ENCODE peak calls at places on chromosomes 1 and 21, in eight cellular contexts. B, A, Y, K, Q, R, X and U are unnamed samples.

GRCh38 chr1:233518344-233518743 is 95.6 kb upstream of the KCNK1 start:
- DNase-seq in Y (peak; percentile 61), Q (no peak), R (peak; percentile 92), K (no peak), A (no peak), B (no peak), X (peak; percentile 17), U (no peak)

GRCh38 chr1:212346586-212346985 is 61.4 kb downstream of the PPP2R5A start:
- DNase-seq in A (no peak), B (no peak), R (no peak), K (no peak), X (no peak), Y (no peak), Q (no peak), U (no peak)

GRCh38 chr1:109272021-109272799 is 10.7 kb downstream of the PSRC1 start:
- DNase-seq in Q (no peak), X (no peak), R (no peak), B (no peak), Y (no peak), A (no peak), K (no peak), U (peak; percentile 18)

GRCh38 chr21:31176080-31176551 is 137.8 kb upstream of the KRTAP19-8 start:
- DNase-seq in X (no peak), R (no peak), B (no peak), Q (no peak), A (no peak), Y (no peak), K (no peak), U (no peak)

GRCh38 chr1:203048555-203049051 is 22.3 kb downstream of the PPFIA4 start:
- DNase-seq in Y (peak; percentile 58), X (no peak), R (peak; percentile 92), K (no peak), Q (no peak), B (no peak), A (no peak), U (no peak)

GRCh38 chr21:37944492-37944891 is 28.2 kb upstream of the KCNJ6 start:
- DNase-seq in K (no peak), B (no peak), Y (no peak), X (no peak), A (no peak), Q (peak; percentile 45), R (no peak), U (no peak)

GRCh38 chr1:95953005-95953404 is 719.0 kb downstream of the RWDD3 start:
- DNase-seq in X (no peak), A (no peak), B (peak; percentile 47), R (peak; percentile 59), Q (no peak), K (no peak), Y (peak; percentile 55), U (peak; percentile 2)

GRCh38 chr1:103211073-103211472 is 102.8 kb upstream of the COL11A1 start:
- DNase-seq in X (no peak), Q (no peak), B (peak; percentile 1), Y (no peak), K (no peak), A (no peak), R (no peak), U (no peak)

GRCh38 chr1:201072149-201072548 is 40.1 kb downstream of the CACNA1S start:
- DNase-seq in Y (no peak), Q (no peak), X (no peak), A (no peak), K (no peak), R (no peak), B (no peak), U (no peak)

GRCh38 chr1:16716691-16717173 is 23.6 kb upstream of the RNU1-4 start:
- DNase-seq in A (no peak), Y (no peak), R (peak; percentile 38), B (no peak), Q (peak; percentile 93), X (peak; percentile 1), K (peak; percentile 11), U (peak; percentile 58)

GRCh38 chr1:51170342-51170741 is 65.7 kb upstream of the RNF11 start:
- DNase-seq in K (no peak), A (no peak), X (no peak), Q (no peak), Y (no peak), B (peak; percentile 29), R (no peak), U (no peak)

GRCh38 chr21:44399151-44399954 is 45.9 kb downstream of the TRPM2 start:
- DNase-seq in Y (no peak), A (no peak), X (no peak), R (no peak), K (no peak), Q (no peak), B (no peak), U (no peak)
- H3K9me3 ChIP-seq in Y (no peaks in the 10 kb centered on the region), A (no peaks in the 10 kb centered on the region), X (no peaks in the 10 kb centered on the region), R (peaks cover 10% of the 10 kb centered on the region), K (no peaks in the 10 kb centered on the region), Q (no peaks in the 10 kb centered on the region), B (peaks cover 10% of the 10 kb centered on the region), U (no peaks in the 10 kb centered on the region)

GRCh38 chr1:27599605-27600499 is 4.1 kb downstream of the AHDC1 start:
- DNase-seq in K (no peak), A (no peak), R (peak; percentile 85), X (no peak), Y (no peak), Q (no peak), B (no peak), U (no peak)
- H3K4me1 ChIP-seq in K (peaks cover 62% of the 10 kb centered on the region), A (peaks cover 69% of the 10 kb centered on the region), R (peaks cover 19% of the 10 kb centered on the region), X (peaks cover 71% of the 10 kb centered on the region), Y (peaks cover 63% of the 10 kb centered on the region), Q (peaks cover 87% of the 10 kb centered on the region), B (peaks cover 49% of the 10 kb centered on the region), U (peaks cover 5% of the 10 kb centered on the region)

DNA sequence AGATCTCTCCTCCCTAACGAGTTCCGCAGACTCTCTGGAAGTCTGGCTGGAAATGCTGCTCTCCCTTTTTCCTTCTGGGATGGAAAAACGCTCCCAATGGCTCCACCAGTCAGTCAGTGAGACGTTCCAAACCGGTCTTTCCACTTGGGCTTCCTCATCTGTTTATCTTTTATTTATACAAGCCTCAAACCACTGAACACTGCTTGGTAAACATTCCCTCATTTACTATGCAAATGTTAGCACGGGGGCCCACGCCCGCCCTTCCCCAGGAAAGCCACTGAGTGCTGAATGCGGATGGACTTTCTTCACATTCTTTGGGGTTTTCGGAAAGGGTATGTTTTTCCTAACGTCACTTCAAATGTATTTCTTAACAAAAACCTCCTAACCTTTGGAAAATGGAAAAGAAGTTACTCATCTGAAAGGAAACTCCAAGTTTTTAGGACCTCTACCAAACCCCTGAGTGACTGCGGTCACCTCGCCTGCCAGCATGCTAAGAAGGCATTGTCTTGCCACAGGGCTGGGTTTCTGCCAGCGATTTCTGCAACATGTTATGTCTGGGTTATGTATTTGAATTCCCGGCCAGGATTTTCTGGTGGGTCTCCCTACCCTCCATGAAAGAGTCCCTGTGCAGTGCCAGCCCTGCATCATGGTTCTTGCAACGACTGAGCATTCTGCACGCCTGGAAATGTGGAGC is 14.0 kb upstream of the UMODL1 start:
- DNase-seq in Y (no peak), Q (no peak), A (peak; percentile 54), X (no peak), K (peak; percentile 50), B (peak; percentile 90), R (no peak), U (peak; percentile 84)
- TF ChIP-seq CTCF in Y (no peak), Q (no peak), A (no peak), X (no peak), K (no peak), B (no peak), R (no peak), U (no peak)

DNA sequence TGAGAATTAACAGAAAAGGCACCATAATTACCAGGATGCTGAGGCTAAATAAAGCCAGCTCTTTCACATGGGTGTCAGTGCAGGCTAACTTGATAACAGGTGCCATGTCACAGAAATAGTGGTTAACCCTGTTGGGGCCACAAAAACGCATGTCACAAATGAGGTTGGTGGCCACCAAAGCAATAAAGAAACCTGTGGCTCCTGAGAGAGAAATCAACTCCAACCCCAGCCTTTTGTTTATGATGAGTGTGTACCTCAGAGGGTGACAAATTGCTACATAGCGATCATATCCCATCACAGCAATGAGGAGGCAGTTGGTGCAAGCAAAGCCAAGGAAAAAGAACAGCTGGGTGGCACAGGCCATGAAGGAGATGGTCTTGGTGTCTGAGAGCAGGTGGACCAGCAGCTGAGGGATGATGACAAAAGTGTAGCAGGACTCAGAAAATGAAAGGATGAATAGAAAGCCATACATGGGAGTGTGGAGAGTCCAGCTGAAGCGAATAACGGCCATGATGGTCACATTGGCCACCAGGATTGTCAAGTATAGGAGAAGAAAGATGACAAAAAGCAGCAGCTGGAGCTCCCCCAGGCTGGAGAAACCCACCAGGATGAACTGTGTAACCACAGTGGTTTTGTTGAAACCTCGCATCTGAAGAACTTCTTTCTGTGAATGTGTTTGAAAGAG is at the start of gene OR10T2:
- DNase-seq in K (no peak), B (no peak), R (no peak), A (no peak), Y (no peak), X (no peak), Q (no peak), U (no peak)
- H3K9me3 ChIP-seq in K (no peaks in the 10 kb centered on the region), B (no peaks in the 10 kb centered on the region), R (no peaks in the 10 kb centered on the region), A (no peaks in the 10 kb centered on the region), Y (no peaks in the 10 kb centered on the region), X (no peaks in the 10 kb centered on the region), Q (no peaks in the 10 kb centered on the region), U (no peaks in the 10 kb centered on the region)

GRCh38 chr21:45415188-45415942 is 10.4 kb downstream of the COL18A1 start:
- DNase-seq in R (peak; percentile 39), B (no peak), Y (no peak), Q (no peak), A (no peak), X (no peak), K (peak; percentile 3), U (no peak)

GRCh38 chr21:45412909-45413581 is 8.1 kb downstream of the COL18A1 start:
- DNase-seq in K (peak; percentile 9), R (peak; percentile 49), Y (peak; percentile 55), Q (no peak), B (no peak), A (no peak), X (no peak), U (no peak)

GRCh38 chr21:45413922-45414321 is 9.0 kb downstream of the COL18A1 start:
- DNase-seq in R (no peak), K (peak; percentile 5), X (no peak), Y (no peak), A (no peak), Q (no peak), B (no peak), U (no peak)

GRCh38 chr21:45415943-45416611 is 11.1 kb downstream of the COL18A1 start:
- DNase-seq in K (peak; percentile 6), B (no peak), X (no peak), Y (no peak), Q (no peak), R (peak; percentile 47), A (no peak), U (no peak)

DNA sequence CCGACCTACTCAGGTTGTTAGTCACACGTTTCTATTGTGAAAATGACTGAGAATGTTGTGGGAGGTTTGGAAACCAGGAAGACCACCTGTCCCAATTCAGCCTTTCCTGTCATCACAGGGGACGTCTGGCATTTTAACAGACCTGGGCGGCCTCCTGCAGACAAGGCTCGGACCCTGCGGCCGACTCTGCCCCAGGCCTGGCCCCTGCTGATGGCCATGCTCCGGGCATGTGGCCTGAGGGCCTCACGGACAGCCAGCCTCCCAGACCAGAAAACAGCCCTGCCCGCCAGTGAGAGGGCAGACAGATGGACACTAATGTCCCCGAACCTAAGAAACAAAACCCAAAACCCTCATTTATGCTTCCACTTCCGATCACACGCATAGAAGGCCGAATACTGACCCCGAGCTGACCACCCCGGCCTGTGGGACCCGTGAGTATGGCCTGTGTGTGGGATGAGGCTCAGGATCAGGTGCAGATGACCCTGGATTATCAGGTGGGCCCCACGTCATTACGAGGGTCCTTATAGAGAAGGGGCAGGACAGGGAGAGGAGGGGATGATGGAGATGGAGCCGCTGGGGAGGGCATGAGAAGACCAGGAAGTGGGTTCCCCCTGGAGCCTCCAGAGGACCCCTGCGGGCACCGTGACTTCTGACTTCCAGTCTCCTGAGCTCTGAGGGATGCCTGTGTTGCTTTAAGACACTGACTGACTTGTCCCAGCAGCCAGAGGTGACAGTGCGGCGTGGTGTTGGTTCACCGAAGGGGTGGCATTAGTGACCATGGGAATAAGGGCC is 9.6 kb downstream of the COL18A1 start:
- DNase-seq in Y (no peak), A (no peak), X (no peak), K (peak; percentile 9), R (peak; percentile 43), Q (no peak), B (no peak), U (no peak)
- H3K4me1 ChIP-seq in Y (peaks cover 77% of the 10 kb centered on the region), A (peaks cover 67% of the 10 kb centered on the region), X (no peaks in the 10 kb centered on the region), K (peaks cover 11% of the 10 kb centered on the region), R (peaks cover 5% of the 10 kb centered on the region), Q (peaks cover 39% of the 10 kb centered on the region), B (no peaks in the 10 kb centered on the region), U (peaks cover 18% of the 10 kb centered on the region)